ENCODE peak calls at places on chromosome 13, in four cellular contexts. G is GM12878, T is SK-N-SH, I is H1. B is an unnamed sample.

GRCh38 chr13:112974125-112974524 is 5.1 kb downstream of the MCF2L start:
- DNase-seq in G (no peak), T (no peak), I (no peak), B (no peak)

GRCh38 chr13:79566118-79566517 is 85.2 kb downstream of the NDFIP2 start:
- DNase-seq in G (no peak), T (no peak), I (no peak), B (no peak)

GRCh38 chr13:77113496-77113895 is 86.5 kb upstream of the FBXL3 start:
- DNase-seq in G (no peak), T (no peak), I (no peak), B (no peak)

GRCh38 chr13:80054806-80055205 is 286.1 kb downstream of the SPRY2 start:
- DNase-seq in G (no peak), T (no peak), I (no peak), B (no peak)

GRCh38 chr13:63948045-63948444 is 2532.4 kb upstream of the PCDH20 start:
- DNase-seq in G (no peak), T (no peak), I (no peak), B (no peak)

GRCh38 chr13:34810996-34811395 is 131.1 kb upstream of the NBEA start:
- DNase-seq in G (no peak), T (no peak), I (no peak), B (no peak)

GRCh38 chr13:113427562-113428468 is 25.5 kb downstream of the ADPRHL1 start:
- DNase-seq in G (no peak), T (no peak), I (no peak), B (no peak)

GRCh38 chr13:65217459-65217858 is 2012.7 kb downstream of the PCDH9 start:
- DNase-seq in G (no peak), T (no peak), I (no peak), B (no peak)

GRCh38 chr13:52785721-52786120 is 46.1 kb upstream of the CNMD start:
- DNase-seq in G (no peak), T (no peak), I (no peak), B (no peak)

GRCh38 chr13:99191336-99191899 is 9.2 kb upstream of the UBAC2 start:
- DNase-seq in G (no peak), T (no peak), I (no peak), B (no peak)

GRCh38 chr13:36548129-36548528 is 115.8 kb downstream of the CCNA1 start:
- DNase-seq in G (no peak), T (no peak), I (no peak), B (no peak)

GRCh38 chr13:22740264-22740663 is 440.5 kb upstream of the SGCG start:
- DNase-seq in G (no peak), T (no peak), I (no peak), B (peak)

GRCh38 chr13:101523732-101524131 is 71.3 kb downstream of the ITGBL1 start:
- DNase-seq in G (no peak), T (no peak), I (no peak), B (no peak)

GRCh38 chr13:98842858-98843481 is 90.5 kb upstream of the SLC15A1 start:
- DNase-seq in G (peak), T (peak), I (peak), B (peak)

GRCh38 chr13:44421853-44422525 is 48.4 kb downstream of the SERP2 start:
- DNase-seq in G (no peak), T (no peak), I (no peak), B (no peak)

GRCh38 chr13:112843392-112844250 is 125.4 kb upstream of the MCF2L start:
- DNase-seq in G (no peak), T (no peak), I (no peak), B (no peak)

GRCh38 chr13:23870356-23871146 is 18.6 kb downstream of the MIPEP start:
- DNase-seq in G (no peak), T (no peak), I (no peak), B (no peak)

GRCh38 chr13:41075034-41075433 is 13.7 kb downstream of the WBP4 start:
- DNase-seq in G (no peak), T (peak), I (no peak), B (peak)

GRCh38 chr13:86002921-86003488 is 203.8 kb upstream of the SLITRK6 start:
- DNase-seq in G (no peak), T (no peak), I (no peak), B (no peak)

GRCh38 chr13:60562081-60562764 is 165.2 kb downstream of the TDRD3 start:
- DNase-seq in G (no peak), T (no peak), I (no peak), B (no peak)

GRCh38 chr13:98171806-98172569 is 5.1 kb downstream of the RNF113B start:
- DNase-seq in G (no peak), T (peak), I (no peak), B (no peak)

GRCh38 chr13:114212096-114212495 is 22.6 kb upstream of the CDC16 start:
- DNase-seq in G (no peak), T (no peak), I (no peak), B (no peak)

GRCh38 chr13:77386880-77387606 is 60.1 kb upstream of the MYCBP2 start:
- DNase-seq in G (no peak), T (no peak), I (no peak), B (no peak)

GRCh38 chr13:109790951-109791605 is 4.7 kb upstream of the IRS2 start:
- DNase-seq in G (no peak), T (peak), I (no peak), B (peak)

GRCh38 chr13:104608280-104608679 is 1542.1 kb upstream of the SLC10A2 start:
- DNase-seq in G (no peak), T (no peak), I (no peak), B (no peak)

GRCh38 chr13:27004866-27005265 is 166.7 kb downstream of the USP12 start:
- DNase-seq in G (no peak), T (no peak), I (no peak), B (no peak)

GRCh38 chr13:95496485-95496884 is 56.0 kb upstream of the CLDN10 start:
- DNase-seq in G (no peak), T (no peak), I (no peak), B (no peak)

GRCh38 chr13:19158526-19158925 is 23.1 kb downstream of the TUBA3C start:
- DNase-seq in G (no peak), T (no peak), I (no peak), B (no peak)

GRCh38 chr13:73060251-73061160 is 1.7 kb downstream of the KLF5 start:
- DNase-seq in G (no peak), T (peak), I (no peak), B (no peak)

GRCh38 chr13:22517544-22517943 is 663.2 kb upstream of the SGCG start:
- DNase-seq in G (no peak), T (no peak), I (no peak), B (no peak)

GRCh38 chr13:106432636-106433035 is 102.8 kb downstream of the EFNB2 start:
- DNase-seq in G (no peak), T (no peak), I (no peak), B (no peak)

GRCh38 chr13:45092668-45093067 is 27.6 kb upstream of the GTF2F2 start:
- DNase-seq in G (no peak), T (no peak), I (no peak), B (no peak)

GRCh38 chr13:24905242-24905641 is 141.3 kb downstream of the RNF17 start:
- DNase-seq in G (no peak), T (no peak), I (no peak), B (no peak)

GRCh38 chr13:79647518-79647917 is 166.6 kb downstream of the NDFIP2 start:
- DNase-seq in G (no peak), T (peak), I (no peak), B (no peak)

GRCh38 chr13:98405690-98406344 is 171.1 kb downstream of the STK24 start:
- DNase-seq in G (no peak), T (no peak), I (no peak), B (no peak)

GRCh38 chr13:40562975-40563349 is 103.5 kb downstream of the FOXO1 start:
- DNase-seq in G (no peak), T (no peak), I (no peak), B (no peak)

GRCh38 chr13:67588607-67589006 is 358.5 kb upstream of the PCDH9 start:
- DNase-seq in G (no peak), T (no peak), I (no peak), B (no peak)
- TF ChIP-seq NRF1 in G (no peak), T (no peak), I (no peak), B (no peak)

GRCh38 chr13:71712988-71713653 is 153.9 kb downstream of the DACH1 start:
- DNase-seq in G (no peak), T (peak), I (no peak), B (peak)
- TF ChIP-seq NRF1 in G (no peak), T (no peak), I (no peak), B (no peak)

DNA sequence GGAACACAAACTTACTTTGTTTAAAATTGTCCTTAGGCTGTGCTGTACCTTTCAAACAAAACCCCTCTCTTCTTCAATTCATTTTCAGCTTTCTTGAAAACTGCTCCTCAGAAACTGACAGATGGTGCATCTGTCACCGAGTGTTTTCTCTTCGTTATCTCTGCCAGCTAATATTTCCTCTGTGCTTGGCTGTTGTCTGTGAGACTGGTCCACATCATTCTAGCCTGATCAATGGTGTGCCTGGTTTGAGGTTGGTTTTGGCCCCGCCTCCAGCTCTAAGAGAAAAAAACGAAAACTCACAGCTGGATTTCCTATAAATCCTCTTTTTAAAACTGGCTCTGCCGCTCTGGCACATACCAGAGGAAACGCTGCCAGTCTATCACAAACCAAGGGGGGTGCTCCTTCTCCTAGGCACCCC is 79.7 kb downstream of the STARD13 start:
- DNase-seq in G (no peak), T (peak), I (no peak), B (no peak)
- TF ChIP-seq NRF1 in G (no peak), T (no peak), I (no peak), B (no peak)

DNA sequence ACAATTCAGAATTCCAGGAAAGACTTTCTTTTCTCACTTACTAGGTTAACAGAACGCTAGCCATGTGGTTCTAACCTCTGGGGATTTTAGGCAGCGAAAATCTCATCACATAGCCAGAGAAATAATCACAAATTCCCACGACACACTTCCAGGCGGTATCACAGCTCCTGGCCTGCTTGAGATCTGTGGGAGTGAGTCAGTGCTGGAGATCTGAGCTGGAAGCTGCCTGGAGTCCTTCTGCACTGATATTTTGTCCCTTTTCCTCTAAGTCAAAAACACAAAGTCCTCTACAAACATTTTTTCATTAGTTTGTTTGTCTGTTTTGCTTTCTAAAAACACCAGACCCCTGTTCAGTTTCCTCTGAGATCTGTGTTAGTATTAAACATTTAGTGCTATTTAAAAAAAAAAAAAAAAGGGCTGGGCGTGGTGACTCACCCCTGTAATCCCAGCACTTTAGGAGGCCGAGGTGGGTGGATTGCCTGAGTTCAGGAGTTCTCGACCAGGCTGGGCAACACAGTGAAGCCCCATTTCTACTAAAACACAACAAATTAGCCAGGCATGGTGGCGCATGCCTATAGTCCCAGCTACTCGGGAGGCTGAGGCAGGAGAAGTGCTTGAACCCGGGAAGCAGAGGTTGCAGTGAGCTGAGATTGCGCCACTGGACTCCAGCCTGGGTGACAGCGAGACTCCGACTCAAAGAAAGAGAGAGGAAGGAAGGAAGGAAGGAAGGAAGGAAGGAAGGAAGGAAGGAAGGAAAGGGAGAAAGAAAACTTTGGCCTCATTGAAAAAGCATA is 12.2 kb upstream of the UBE2L5 start:
- DNase-seq in G (no peak), T (no peak), I (no peak), B (no peak)
- TF ChIP-seq NRF1 in G (no peak), T (no peak), I (no peak), B (no peak)

GRCh38 chr13:48873598-48873997 is 102.1 kb upstream of the FNDC3A start:
- DNase-seq in G (no peak), T (no peak), I (no peak), B (no peak)
- TF ChIP-seq NRF1 in G (no peak), T (no peak), I (no peak), B (no peak)

GRCh38 chr13:28059214-28059613 is 41.2 kb downstream of the FLT3 start:
- DNase-seq in G (no peak), T (peak), I (peak), B (peak)
- TF ChIP-seq NRF1 in G (no peak), T (no peak), I (no peak), B (no peak)

GRCh38 chr13:50679321-50679720 is 164.2 kb downstream of the DLEU7 start:
- DNase-seq in G (no peak), T (no peak), I (no peak), B (no peak)

GRCh38 chr13:50677687-50678463 is 165.6 kb downstream of the DLEU7 start:
- DNase-seq in G (no peak), T (no peak), I (no peak), B (no peak)

GRCh38 chr13:50676602-50677001 is 166.9 kb downstream of the DLEU7 start:
- DNase-seq in G (no peak), T (no peak), I (no peak), B (no peak)

GRCh38 chr13:50682002-50682401 is 161.5 kb downstream of the DLEU7 start:
- DNase-seq in G (no peak), T (no peak), I (no peak), B (no peak)

DNA sequence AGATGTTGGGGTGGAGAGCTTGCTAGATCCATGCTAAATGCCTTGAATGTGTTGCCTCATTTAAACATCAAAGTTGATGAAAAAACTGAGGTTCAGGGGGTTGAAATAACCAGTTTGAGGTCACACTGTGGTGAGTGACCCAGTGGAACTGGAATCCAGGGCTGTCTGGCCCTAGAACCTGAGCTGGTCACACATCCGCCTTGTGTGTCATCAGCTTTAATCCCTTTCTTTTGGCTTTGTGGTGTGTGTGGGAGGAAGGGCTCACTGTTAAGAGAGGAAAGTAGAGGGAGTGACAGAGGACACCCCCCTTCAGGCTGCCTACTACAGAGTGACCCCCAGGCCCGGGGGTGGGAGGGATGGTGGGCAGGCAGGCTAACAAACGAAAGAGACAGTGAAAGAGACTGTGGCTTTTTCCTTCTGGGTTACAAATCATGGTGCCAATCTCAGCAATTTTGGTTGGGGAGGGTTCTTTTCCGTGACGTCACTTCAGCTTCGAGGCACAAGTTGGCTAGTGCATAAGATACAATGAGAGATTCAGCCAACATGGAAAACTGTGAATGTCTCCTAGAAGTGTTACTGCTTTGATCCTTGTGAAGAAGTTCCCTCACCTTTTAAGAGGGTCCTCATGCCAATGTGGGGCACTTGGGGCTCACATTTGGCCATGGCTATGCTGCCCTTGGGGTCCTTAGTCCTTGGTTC is 164.9 kb downstream of the DLEU7 start:
- DNase-seq in G (no peak), T (no peak), I (no peak), B (no peak)
- TF ChIP-seq NRF1 in G (no peak), T (no peak), I (no peak), B (no peak)

DNA sequence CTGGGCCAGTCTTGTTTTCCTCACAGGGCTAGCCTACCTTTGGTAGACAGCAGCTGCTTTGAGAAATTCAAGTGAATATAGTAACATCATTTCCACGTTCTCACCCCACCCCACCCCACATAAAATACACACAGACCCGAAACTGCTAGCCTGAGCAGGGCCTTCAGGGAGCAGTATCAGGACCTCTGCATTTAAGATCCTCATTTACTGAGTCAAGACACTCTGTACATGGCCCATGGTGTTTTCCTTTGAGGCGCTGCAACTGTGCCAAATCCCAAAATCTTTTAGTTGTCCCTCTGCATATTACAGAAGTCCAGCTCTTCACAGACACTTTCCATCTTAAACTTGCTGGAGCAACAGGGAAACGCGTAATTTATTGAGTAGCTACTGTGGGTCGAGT is 43.0 kb downstream of the ESD start:
- DNase-seq in G (no peak), T (no peak), I (no peak), B (no peak)
- TF ChIP-seq NRF1 in G (no peak), T (no peak), I (no peak), B (no peak)

GRCh38 chr13:66680031-66680430 is 550.1 kb downstream of the PCDH9 start:
- DNase-seq in G (no peak), T (no peak), I (no peak), B (no peak)

GRCh38 chr13:66673401-66673800 is 556.7 kb downstream of the PCDH9 start:
- DNase-seq in G (no peak), T (no peak), I (no peak), B (no peak)

DNA sequence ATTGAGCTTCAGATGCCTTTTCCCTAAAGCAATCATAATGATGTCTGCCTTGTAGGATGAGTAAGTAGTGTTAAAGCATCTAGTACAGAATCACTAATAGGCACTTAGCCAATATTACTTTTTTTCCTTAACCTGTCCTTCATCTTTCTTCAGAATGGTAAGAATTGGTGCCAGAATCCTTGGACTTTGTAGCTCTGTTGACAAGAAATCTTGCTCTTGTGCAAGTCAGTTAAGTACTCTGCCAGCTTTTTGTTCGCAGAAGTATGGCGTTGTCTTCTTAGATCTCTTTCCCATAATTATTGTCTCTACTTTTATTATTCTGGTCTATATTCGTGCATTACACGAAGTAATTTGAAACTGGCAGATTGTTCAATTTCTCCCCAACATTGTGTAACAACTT is 554.5 kb downstream of the PCDH9 start:
- DNase-seq in G (no peak), T (no peak), I (no peak), B (no peak)
- TF ChIP-seq NRF1 in G (no peak), T (no peak), I (no peak), B (no peak)

DNA sequence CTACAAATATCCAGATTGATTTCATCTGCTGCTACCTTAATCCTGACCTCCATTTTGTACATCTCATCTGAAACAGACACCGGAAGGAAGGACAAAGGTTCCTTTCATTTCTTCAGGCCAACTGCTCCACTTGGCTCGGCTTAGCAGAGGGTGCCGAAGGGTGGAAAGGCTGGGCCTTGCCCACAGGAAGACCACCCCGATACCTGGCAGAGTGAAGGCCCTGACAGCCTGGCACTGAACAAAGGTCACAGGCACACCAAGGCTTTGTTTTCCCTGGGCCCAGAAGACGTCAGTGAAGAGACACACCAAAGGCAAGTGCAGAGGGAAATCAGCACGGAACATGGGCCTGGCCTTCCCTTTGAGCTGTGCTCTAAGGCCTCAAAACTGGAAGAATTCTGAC is 71.5 kb downstream of the LATS2 start:
- DNase-seq in G (no peak), T (no peak), I (no peak), B (no peak)
- TF ChIP-seq NRF1 in G (no peak), T (no peak), I (no peak), B (no peak)

B was measured in K562.